ENCODE peak calls at places on chromosomes 2 and 18, in eight cellular contexts. Q is HCT116, F is HepG2, O is upper lobe of left lung, M is GM12878, P is K562, Y is Panc1, D is GM23338. H is an unnamed sample.

GRCh38 chr18:22214731-22215528 is 45.5 kb downstream of the GATA6 start:
- ATAC-seq in Q (no peak), F (no peak), O (peak), M (no peak), P (no peak), Y (no peak), D (no peak), H (peak)

GRCh38 chr2:77566131-77566530 is 44.0 kb upstream of the LRRTM4 start:
- ATAC-seq in Q (no peak), F (no peak), O (no peak), M (no peak), P (no peak), Y (no peak), D (no peak), H (no peak)

GRCh38 chr2:113126845-113127645 is at the start of gene IL1RN:
- ATAC-seq in Q (no peak), F (peak), O (peak), M (no peak), P (no peak), Y (no peak), D (no peak), H (peak)

GRCh38 chr2:235511187-235511661 is 17.4 kb downstream of the AGAP1 start:
- ATAC-seq in Q (peak), F (peak), O (peak), M (no peak), P (peak), Y (peak), D (peak), H (peak)

GRCh38 chr18:13548944-13549878 is 177.1 kb downstream of the FAM210A start:
- ATAC-seq in Q (no peak), F (no peak), O (peak), M (peak), P (no peak), Y (no peak), D (no peak), H (peak)

GRCh38 chr2:157438907-157439791 is 4.7 kb downstream of the CYTIP start:
- ATAC-seq in Q (no peak), F (no peak), O (peak), M (peak), P (no peak), Y (no peak), D (no peak), H (no peak)

GRCh38 chr2:88307817-88308216 is 137.7 kb downstream of the THNSL2 start:
- ATAC-seq in Q (peak), F (peak), O (no peak), M (peak), P (peak), Y (peak), D (peak), H (no peak)

GRCh38 chr18:42041793-42042192 is 86.8 kb downstream of the PIK3C3 start:
- ATAC-seq in Q (no peak), F (no peak), O (no peak), M (no peak), P (no peak), Y (no peak), D (no peak), H (no peak)

GRCh38 chr2:226431301-226431955 is 368.2 kb downstream of the IRS1 start:
- ATAC-seq in Q (no peak), F (no peak), O (no peak), M (no peak), P (no peak), Y (no peak), D (no peak), H (no peak)

GRCh38 chr2:161972232-161972631 is 101.8 kb downstream of the DPP4 start:
- ATAC-seq in Q (no peak), F (no peak), O (no peak), M (no peak), P (no peak), Y (no peak), D (no peak), H (no peak)

GRCh38 chr2:157338013-157338412 is 12.4 kb upstream of the ERMN start:
- ATAC-seq in Q (no peak), F (no peak), O (no peak), M (no peak), P (no peak), Y (no peak), D (no peak), H (no peak)

DNA sequence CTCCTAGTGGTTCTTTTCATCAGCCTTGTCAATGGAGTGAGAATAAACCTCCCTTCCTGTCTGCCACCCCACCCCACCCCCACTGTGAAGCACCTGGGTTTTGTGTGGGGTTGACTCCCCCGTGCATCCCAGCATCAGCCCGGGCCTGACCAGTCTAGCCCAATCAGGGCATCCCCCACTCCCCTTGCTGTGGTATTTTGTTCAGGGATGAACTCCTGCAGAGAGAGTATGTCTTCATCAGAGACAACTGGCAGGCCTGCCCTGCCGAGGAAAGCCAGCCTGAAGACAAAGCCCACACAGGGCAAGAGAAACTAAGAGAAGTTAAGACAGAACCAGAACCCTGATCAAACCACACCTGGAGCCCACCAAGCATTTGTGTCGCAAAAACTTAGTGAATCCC is 36.7 kb upstream of the RMP24 start:
- ATAC-seq in Q (no peak), F (no peak), O (no peak), M (no peak), P (no peak), Y (no peak), D (peak), H (no peak)
- TF ChIP-seq POLR2AphosphoS5 in Q (no peak), F (no peak), O (no peak), M (no peak), P (no peak), Y (no peak), D (no peak), H (no peak)

DNA sequence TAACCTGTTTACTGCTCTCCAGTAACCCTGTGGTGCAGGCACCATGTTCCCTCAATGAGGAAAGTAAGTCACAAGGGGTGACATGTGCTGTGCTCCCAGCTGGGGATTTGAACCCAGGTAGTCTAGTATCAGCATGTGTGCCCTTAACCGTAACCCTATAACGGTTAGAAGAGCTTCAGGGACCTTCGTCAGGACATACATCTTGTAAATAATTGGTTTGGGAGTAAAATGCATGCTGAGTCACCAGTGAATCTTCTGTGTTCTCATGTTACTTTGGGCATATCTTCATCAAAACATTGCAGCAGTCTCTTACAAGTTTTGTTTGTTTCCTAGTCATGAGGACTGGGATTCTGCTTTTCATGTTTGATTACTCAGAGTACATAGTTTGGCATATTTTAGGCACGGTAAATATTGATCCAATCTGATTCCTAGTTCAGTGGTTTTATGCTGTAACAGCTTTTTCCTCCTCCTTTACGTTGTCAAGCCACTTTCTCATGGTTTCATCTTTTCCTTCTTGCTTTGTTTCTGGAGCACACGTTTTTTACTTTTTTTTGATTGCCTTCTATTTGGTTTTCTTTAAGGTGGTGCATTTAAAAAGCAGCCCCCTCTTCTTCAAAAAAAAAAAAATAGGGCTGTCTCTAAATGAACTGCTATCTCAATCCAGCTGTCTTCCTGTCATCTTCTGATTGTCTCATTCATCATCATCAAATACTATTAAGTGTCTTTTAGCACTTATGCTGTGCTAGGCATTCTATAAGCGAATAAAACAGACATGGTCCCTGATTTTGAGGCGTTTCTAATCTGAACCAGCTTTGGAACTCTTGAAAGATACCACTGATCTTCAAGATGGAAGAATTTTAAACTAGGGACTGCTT is 50.4 kb downstream of the CLIP4 start:
- ATAC-seq in Q (no peak), F (peak), O (no peak), M (no peak), P (no peak), Y (no peak), D (peak), H (no peak)
- TF ChIP-seq POLR2AphosphoS5 in Q (no peak), F (no peak), O (no peak), M (no peak), P (no peak), Y (no peak), D (no peak), H (no peak)

GRCh38 chr18:26551217-26551708 is 2.9 kb upstream of the KCTD1 start:
- ATAC-seq in Q (no peak), F (no peak), O (no peak), M (no peak), P (no peak), Y (no peak), D (no peak), H (no peak)
- TF ChIP-seq POLR2AphosphoS5 in Q (no peak), F (no peak), O (no peak), M (no peak), P (no peak), Y (no peak), D (no peak), H (no peak)

GRCh38 chr2:237440819-237441281 is 26.9 kb upstream of the COL6A3 start:
- ATAC-seq in Q (no peak), F (no peak), O (no peak), M (peak), P (no peak), Y (no peak), D (no peak), H (peak)
- TF ChIP-seq POLR2AphosphoS5 in Q (no peak), F (no peak), O (no peak), M (no peak), P (no peak), Y (no peak), D (no peak), H (no peak)

GRCh38 chr18:57772387-57772799 is 30.7 kb downstream of the ATP8B1 start:
- ATAC-seq in Q (no peak), F (peak), O (no peak), M (no peak), P (no peak), Y (no peak), D (no peak), H (no peak)

GRCh38 chr18:57771626-57772025 is 31.5 kb downstream of the ATP8B1 start:
- ATAC-seq in Q (no peak), F (no peak), O (no peak), M (no peak), P (no peak), Y (no peak), D (no peak), H (no peak)

GRCh38 chr18:57767259-57768050 is 35.7 kb downstream of the ATP8B1 start:
- ATAC-seq in Q (no peak), F (no peak), O (no peak), M (no peak), P (no peak), Y (no peak), D (no peak), H (no peak)

GRCh38 chr18:57768557-57769326 is 34.4 kb downstream of the ATP8B1 start:
- ATAC-seq in Q (no peak), F (no peak), O (peak), M (no peak), P (no peak), Y (no peak), D (no peak), H (peak)

DNA sequence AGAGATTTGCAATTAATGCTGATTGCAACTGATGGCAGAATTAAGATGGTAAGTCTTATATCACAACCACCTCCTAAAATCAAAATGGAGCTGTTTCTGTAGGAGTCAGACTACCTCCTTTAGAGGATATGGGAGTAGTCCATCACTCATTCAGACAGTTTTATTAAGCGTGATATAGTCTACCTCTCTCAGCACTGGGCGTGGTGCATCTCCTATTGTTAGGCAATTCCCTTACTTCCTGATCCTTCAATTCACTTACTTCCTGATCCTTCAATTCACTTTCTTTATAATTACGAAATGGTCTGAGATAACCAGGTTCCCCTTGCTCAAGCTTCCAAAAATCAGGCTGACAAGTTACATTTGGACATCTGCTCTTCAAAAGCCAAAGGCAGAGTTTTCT is 31.9 kb downstream of the ATP8B1 start:
- ATAC-seq in Q (peak), F (no peak), O (peak), M (no peak), P (no peak), Y (no peak), D (no peak), H (peak)
- TF ChIP-seq POLR2AphosphoS5 in Q (no peak), F (no peak), O (no peak), M (no peak), P (no peak), Y (no peak), D (no peak), H (no peak)

GRCh38 chr2:211495339-211495738 is 938.9 kb downstream of the CPS1 start:
- ATAC-seq in Q (no peak), F (no peak), O (no peak), M (no peak), P (no peak), Y (no peak), D (no peak), H (no peak)
- TF ChIP-seq POLR2AphosphoS5 in Q (no peak), F (no peak), O (no peak), M (no peak), P (no peak), Y (no peak), D (no peak), H (no peak)

DNA sequence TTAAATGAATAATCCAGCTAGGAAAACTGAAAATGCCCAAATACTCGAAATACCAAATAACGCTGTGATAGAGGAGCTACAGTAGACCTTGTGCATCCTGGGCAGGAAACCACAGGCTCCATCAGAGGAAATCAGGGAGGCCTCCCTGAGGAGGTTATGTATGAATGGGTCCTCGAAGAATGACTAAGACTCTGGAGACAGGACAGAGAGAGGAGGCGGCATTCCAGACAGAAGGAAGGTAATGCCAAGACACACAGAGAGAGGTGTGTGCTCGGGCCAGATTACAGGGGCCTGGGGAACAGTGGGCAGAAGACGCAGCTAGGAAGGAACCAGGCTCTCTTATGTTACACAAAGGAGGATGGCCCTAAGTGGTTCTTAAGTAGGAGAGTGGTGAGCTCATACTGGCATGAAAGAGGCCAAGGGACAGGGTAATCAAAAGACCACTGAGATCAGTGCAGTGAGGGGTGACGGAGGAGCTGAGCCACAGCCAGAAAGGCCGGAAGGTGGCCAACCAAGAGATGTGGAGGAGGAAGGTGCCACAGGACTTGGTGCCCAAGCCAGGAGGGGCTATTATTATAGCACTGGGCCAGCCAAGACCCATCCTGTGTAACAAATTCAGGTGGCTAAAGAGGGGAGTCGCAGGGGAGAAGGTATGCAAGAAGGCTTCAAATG is 9.9 kb downstream of the ST3GAL5 start:
- ATAC-seq in Q (no peak), F (no peak), O (peak), M (peak), P (no peak), Y (no peak), D (no peak), H (no peak)
- TF ChIP-seq POLR2AphosphoS5 in Q (no peak), F (no peak), O (no peak), M (no peak), P (no peak), Y (no peak), D (no peak), H (no peak)

H was measured in gastroesophageal sphincter.